ENCODE peak calls at places on chromosomes 13 and 19, in nine cellular contexts. O is left ventricle myocardium inferior; F is thoracic aorta; U is PC-3; E is ovary; B is stimulated activated CD4-positive, alpha-beta T cell treated with anti-CD3 and anti-CD28 coated beads, Interleukin-1b, Interleukin-23, amount 100 ng/mL, for 4 hours; H is CD4-positive, alpha-beta memory T cell; K is heart right ventricle; X is progenitor cell of endocrine pancreas. D is an unnamed sample.

GRCh38 chr13:58048670-58049069 is 417.1 kb downstream of the PCDH17 start:
- DNase-seq in O (no peak), F (no peak), U (no peak), E (no peak), B (no peak), H (no peak), K (no peak), X (no peak), D (no peak)

GRCh38 chr13:97911311-97912138 is 42.0 kb upstream of the IPO5 start:
- DNase-seq in O (no peak), F (no peak), U (peak), E (no peak), B (no peak), H (no peak), K (no peak), X (no peak), D (no peak)

GRCh38 chr13:53822136-53822535 is 793.5 kb downstream of the OLFM4 start:
- DNase-seq in O (no peak), F (no peak), U (no peak), E (no peak), B (no peak), H (no peak), K (no peak), X (no peak), D (no peak)

GRCh38 chr19:56015756-56016155 is 29.2 kb downstream of the NLRP5 start:
- DNase-seq in O (no peak), F (no peak), U (peak), E (no peak), B (no peak), H (no peak), K (no peak), X (no peak), D (no peak)

GRCh38 chr19:38667552-38668205 is 20.2 kb downstream of the ACTN4 start:
- DNase-seq in O (no peak), F (no peak), U (peak), E (no peak), B (no peak), H (no peak), K (no peak), X (no peak), D (no peak)

GRCh38 chr13:24022568-24022967 is 125.3 kb upstream of the C1QTNF9B start:
- DNase-seq in O (no peak), F (no peak), U (no peak), E (no peak), B (no peak), H (no peak), K (no peak), X (no peak), D (no peak)

GRCh38 chr19:46902402-46902766 is 41.6 kb downstream of the ARHGAP35 start:
- DNase-seq in O (no peak), F (no peak), U (peak), E (no peak), B (no peak), H (no peak), K (no peak), X (no peak), D (no peak)

GRCh38 chr13:69820180-69820579 is 287.4 kb upstream of the ATXN8OS start:
- DNase-seq in O (no peak), F (no peak), U (no peak), E (no peak), B (no peak), H (no peak), K (no peak), X (no peak), D (no peak)

GRCh38 chr19:7751157-7751783 is 3.9 kb upstream of the CD209 start:
- DNase-seq in O (no peak), F (no peak), U (peak), E (no peak), B (no peak), H (peak), K (no peak), X (no peak), D (no peak)

GRCh38 chr13:101397742-101398141 is 18.6 kb downstream of the NALCN start:
- DNase-seq in O (no peak), F (no peak), U (peak), E (no peak), B (no peak), H (no peak), K (no peak), X (no peak), D (no peak)

GRCh38 chr13:81540777-81541176 is 1199.9 kb upstream of the SPRY2 start:
- DNase-seq in O (no peak), F (no peak), U (peak), E (no peak), B (no peak), H (no peak), K (no peak), X (no peak), D (no peak)

GRCh38 chr19:40228371-40228770 is 1.9 kb upstream of the CCNP start:
- DNase-seq in O (no peak), F (no peak), U (no peak), E (no peak), B (no peak), H (no peak), K (no peak), X (no peak), D (no peak)

GRCh38 chr13:28622286-28622685 is 36.6 kb upstream of the POMP start:
- DNase-seq in O (peak), F (no peak), U (no peak), E (no peak), B (no peak), H (no peak), K (peak), X (no peak), D (no peak)

GRCh38 chr19:31249217-31249616 is 100.0 kb downstream of the TSHZ3 start:
- DNase-seq in O (no peak), F (no peak), U (no peak), E (no peak), B (no peak), H (no peak), K (no peak), X (no peak), D (no peak)

GRCh38 chr19:5083547-5083965 is 114.6 kb downstream of the KDM4B start:
- DNase-seq in O (peak), F (no peak), U (no peak), E (peak), B (no peak), H (no peak), K (no peak), X (no peak), D (no peak)

GRCh38 chr13:40318366-40318765 is 348.1 kb downstream of the FOXO1 start:
- DNase-seq in O (peak), F (no peak), U (no peak), E (peak), B (no peak), H (no peak), K (peak), X (no peak), D (peak)

GRCh38 chr13:29105779-29106178 is 285.6 kb downstream of the MTUS2 start:
- DNase-seq in O (no peak), F (no peak), U (no peak), E (no peak), B (no peak), H (no peak), K (no peak), X (no peak), D (no peak)

GRCh38 chr19:8088752-8089663 is 36.4 kb downstream of the CCL25 start:
- DNase-seq in O (no peak), F (no peak), U (peak), E (no peak), B (no peak), H (no peak), K (no peak), X (no peak), D (no peak)